ENCODE peak calls at places on chromosomes 3 and 15, in six cellular contexts. J, X, D, B, N and C are unnamed samples.

GRCh38 chr15:45573961-45574629 is 13.1 kb upstream of the BLOC1S6 start:
- DNase-seq in J (peak), X (no peak), D (peak), B (peak), N (no peak), C (peak)

GRCh38 chr3:25403890-25404460 is 24.1 kb upstream of the RARB start:
- DNase-seq in J (no peak), X (no peak), D (no peak), B (no peak), N (no peak), C (no peak)

GRCh38 chr3:180762866-180763265 is 83.6 kb upstream of the CCDC39 start:
- DNase-seq in J (no peak), X (peak), D (no peak), B (no peak), N (no peak), C (no peak)

GRCh38 chr15:31302029-31302657 is 24.5 kb upstream of the KLF13 start:
- DNase-seq in J (no peak), X (no peak), D (no peak), B (no peak), N (no peak), C (no peak)

GRCh38 chr3:3180421-3180820 is 930 bp upstream of the CRBN start:
- DNase-seq in J (no peak), X (no peak), D (no peak), B (no peak), N (no peak), C (no peak)

GRCh38 chr3:114121996-114122709 is 56.7 kb downstream of the DRD3 start:
- DNase-seq in J (no peak), X (peak), D (peak), B (no peak), N (peak), C (no peak)

GRCh38 chr3:10026084-10026890 is at the start of gene FANCD2:
- DNase-seq in J (peak), X (peak), D (peak), B (peak), N (peak), C (peak)

GRCh38 chr15:29242466-29243242 is 27.0 kb downstream of the NSMCE3 start:
- DNase-seq in J (no peak), X (no peak), D (no peak), B (no peak), N (peak), C (no peak)

GRCh38 chr15:49521802-49522201 is 98.8 kb downstream of the FGF7 start:
- DNase-seq in J (peak), X (peak), D (no peak), B (peak), N (no peak), C (peak)

GRCh38 chr3:97009427-97010019 is 195.1 kb downstream of the EPHA6 start:
- DNase-seq in J (peak), X (no peak), D (peak), B (no peak), N (no peak), C (no peak)

GRCh38 chr3:69320867-69321266 is 65.0 kb downstream of the FRMD4B start:
- DNase-seq in J (no peak), X (no peak), D (no peak), B (no peak), N (peak), C (no peak)

GRCh38 chr3:177579419-177579818 is 382.1 kb upstream of the TBL1XR1 start:
- DNase-seq in J (no peak), X (peak), D (no peak), B (no peak), N (no peak), C (no peak)

GRCh38 chr15:90101130-90101968 is 919 bp downstream of the IDH2 start:
- DNase-seq in J (peak), X (no peak), D (peak), B (no peak), N (no peak), C (peak)

GRCh38 chr15:40282870-40283614 is at the start of gene ANKRD63:
- DNase-seq in J (peak), X (no peak), D (peak), B (no peak), N (no peak), C (peak)
- TF ChIP-seq EZH2 in J (peak), X (peak), D (peak), B (no peak), N (peak), C (no peak)

GRCh38 chr15:96340348-96340610 is 9.8 kb downstream of the NR2F2 start:
- DNase-seq in J (no peak), X (no peak), D (peak), B (no peak), N (no peak), C (no peak)
- TF ChIP-seq EZH2 in J (no peak), X (no peak), D (no peak), B (no peak), N (no peak), C (no peak)

GRCh38 chr15:66594836-66595235 is 29.0 kb upstream of the LCTL start:
- DNase-seq in J (no peak), X (no peak), D (no peak), B (no peak), N (no peak), C (no peak)
- TF ChIP-seq EZH2 in J (no peak), X (no peak), D (no peak), B (no peak), N (no peak), C (no peak)

DNA sequence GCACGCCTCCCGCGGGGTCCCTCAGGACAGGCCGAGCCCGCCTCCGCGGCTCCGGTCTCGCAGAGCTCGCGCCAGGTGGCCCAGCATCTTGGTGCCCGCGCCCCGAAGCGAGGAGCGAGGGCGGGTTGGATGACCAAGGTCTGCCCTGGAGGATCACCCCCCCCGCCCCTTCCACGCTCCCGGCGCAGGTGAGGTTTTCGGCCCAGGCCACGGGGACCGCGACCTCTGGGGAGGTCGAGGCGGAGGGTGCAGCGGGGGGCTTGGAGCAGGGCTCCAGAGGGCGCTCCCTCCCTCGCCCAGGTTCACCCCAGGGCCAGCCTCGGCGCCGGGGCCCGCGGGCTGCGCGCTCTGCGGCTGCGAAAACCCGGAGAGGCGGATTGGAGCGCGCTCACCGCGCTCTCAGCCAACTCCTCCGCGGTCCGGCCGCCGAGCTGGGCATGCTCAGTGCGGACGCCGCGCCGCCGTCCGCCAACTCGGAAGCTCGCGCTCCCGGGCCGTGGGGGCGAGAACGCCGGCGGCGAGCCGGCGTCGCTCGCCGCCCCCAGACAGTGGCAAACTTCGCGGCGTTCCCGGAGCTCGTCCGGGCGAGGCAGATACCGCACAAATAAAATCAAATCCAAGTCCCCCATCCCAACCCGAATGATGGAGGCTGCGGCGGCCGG is at the start of gene MED12L:
- DNase-seq in J (peak), X (peak), D (peak), B (peak), N (peak), C (peak)
- TF ChIP-seq EZH2 in J (no peak), X (no peak), D (no peak), B (no peak), N (no peak), C (no peak)

DNA sequence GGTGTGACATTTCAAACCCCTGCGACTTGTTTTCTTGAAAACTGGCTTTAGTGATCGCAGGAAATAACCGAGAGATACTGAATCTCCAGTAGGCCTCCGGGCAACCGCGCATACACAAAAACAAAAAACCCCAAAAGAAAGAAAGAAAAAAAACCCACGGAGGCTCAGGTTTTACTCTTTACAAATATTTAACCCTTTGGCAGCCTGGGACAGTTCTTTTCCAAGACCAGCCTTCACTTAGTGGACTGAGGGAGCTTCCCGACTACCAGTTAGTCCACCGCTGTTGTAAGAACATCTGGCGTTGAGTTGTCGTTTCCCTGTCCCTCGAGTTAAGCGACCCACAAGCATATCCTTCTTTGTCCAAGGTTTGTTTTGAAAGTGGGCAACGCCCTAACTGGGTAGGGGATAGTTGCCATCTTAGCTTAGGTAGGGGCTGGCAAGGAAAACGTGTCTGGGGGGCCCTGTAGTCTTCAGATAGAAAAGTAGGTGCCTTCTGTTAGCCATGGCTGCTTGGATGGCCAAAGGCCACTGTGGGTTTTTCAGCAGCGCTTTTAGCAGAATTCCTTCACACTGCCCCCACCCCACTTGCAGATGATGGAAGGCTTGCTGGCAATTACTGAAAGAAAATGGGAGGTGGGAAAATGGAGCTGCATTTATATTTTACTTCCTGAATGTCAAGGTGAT is 6.9 kb downstream of the ISL2 start:
- DNase-seq in J (no peak), X (no peak), D (peak), B (no peak), N (no peak), C (no peak)
- TF ChIP-seq EZH2 in J (peak), X (peak), D (no peak), B (no peak), N (peak), C (no peak)

GRCh38 chr3:62252614-62253147 is 120.7 kb downstream of the FEZF2 start:
- DNase-seq in J (no peak), X (no peak), D (no peak), B (no peak), N (peak), C (no peak)

GRCh38 chr3:62260655-62261054 is 112.7 kb downstream of the FEZF2 start:
- DNase-seq in J (no peak), X (no peak), D (no peak), B (no peak), N (no peak), C (no peak)

GRCh38 chr3:62261121-62261520 is 112.2 kb downstream of the FEZF2 start:
- DNase-seq in J (no peak), X (peak), D (no peak), B (no peak), N (no peak), C (no peak)

GRCh38 chr3:62259924-62260323 is 113.4 kb downstream of the FEZF2 start:
- DNase-seq in J (no peak), X (no peak), D (no peak), B (no peak), N (no peak), C (no peak)

GRCh38 chr3:62255758-62256157 is 117.6 kb downstream of the FEZF2 start:
- DNase-seq in J (no peak), X (no peak), D (no peak), B (no peak), N (no peak), C (no peak)
- TF ChIP-seq EZH2 in J (no peak), X (no peak), D (no peak), B (no peak), N (no peak), C (no peak)

GRCh38 chr3:38039101-38039898 is at the start of gene DLEC1:
- DNase-seq in J (peak), X (no peak), D (peak), B (no peak), N (peak), C (no peak)
- TF ChIP-seq EZH2 in J (no peak), X (no peak), D (peak), B (no peak), N (no peak), C (no peak)

GRCh38 chr15:52782514-52782913 is 7.6 kb downstream of the ONECUT1 start:
- DNase-seq in J (no peak), X (no peak), D (no peak), B (no peak), N (no peak), C (no peak)

GRCh38 chr15:52783191-52783829 is 6.8 kb downstream of the ONECUT1 start:
- DNase-seq in J (peak), X (no peak), D (peak), B (no peak), N (no peak), C (no peak)

GRCh38 chr15:52785672-52786406 is 4.3 kb downstream of the ONECUT1 start:
- DNase-seq in J (peak), X (no peak), D (peak), B (no peak), N (no peak), C (no peak)

GRCh38 chr15:52784799-52785671 is 5.1 kb downstream of the ONECUT1 start:
- DNase-seq in J (peak), X (no peak), D (peak), B (no peak), N (no peak), C (no peak)

GRCh38 chr15:52783929-52784798 is 6.0 kb downstream of the ONECUT1 start:
- DNase-seq in J (peak), X (no peak), D (peak), B (no peak), N (no peak), C (peak)
- TF ChIP-seq EZH2 in J (peak), X (peak), D (peak), B (no peak), N (peak), C (peak)

GRCh38 chr3:39808467-39809180 is 785 bp upstream of the MYRIP start:
- DNase-seq in J (peak), X (no peak), D (peak), B (no peak), N (no peak), C (peak)
- TF ChIP-seq EZH2 in J (no peak), X (peak), D (no peak), B (no peak), N (peak), C (no peak)